ENCODE peak calls at places on chromosomes 5 and 9, in six cellular contexts. K is H9, N is neuronal stem cell, Q is trophoblast cell, I is H1, D is mesenchymal stem cell. A is an unnamed sample.

GRCh38 chr9:16689352-16689938 is 181.0 kb downstream of the BNC2 start:
- DNase-seq in K (no peak), N (no peak), Q (no peak), I (no peak), D (peak), A (peak)

GRCh38 chr9:3027260-3027659 is 183.4 kb upstream of the PUM3 start:
- DNase-seq in K (no peak), N (no peak), Q (no peak), I (no peak), D (no peak), A (no peak)

GRCh38 chr5:165574140-165574539 is 2068.7 kb downstream of the MAT2B start:
- DNase-seq in K (no peak), N (no peak), Q (no peak), I (no peak), D (peak), A (no peak)

GRCh38 chr9:3528466-3528865 is 2.7 kb upstream of the RFX3 start:
- DNase-seq in K (no peak), N (no peak), Q (no peak), I (no peak), D (no peak), A (no peak)

GRCh38 chr9:110777201-110777842 is 108.7 kb downstream of the MUSK start:
- DNase-seq in K (no peak), N (peak), Q (no peak), I (no peak), D (peak), A (peak)

GRCh38 chr9:69314547-69314946 is 10.5 kb upstream of the ENTREP1 start:
- DNase-seq in K (no peak), N (no peak), Q (peak), I (no peak), D (peak), A (no peak)

GRCh38 chr5:64199425-64199824 is 33.8 kb downstream of the RNF180 start:
- DNase-seq in K (no peak), N (no peak), Q (no peak), I (no peak), D (no peak), A (no peak)

GRCh38 chr9:5352637-5353248 is 13.1 kb upstream of the RLN1 start:
- DNase-seq in K (no peak), N (no peak), Q (no peak), I (no peak), D (no peak), A (no peak)

GRCh38 chr9:126204708-126205225 is 121.9 kb upstream of the MVB12B start:
- DNase-seq in K (no peak), N (no peak), Q (no peak), I (no peak), D (no peak), A (no peak)

GRCh38 chr5:126503602-126504104 is 80.4 kb downstream of the GRAMD2B start:
- DNase-seq in K (no peak), N (no peak), Q (no peak), I (no peak), D (peak), A (peak)

GRCh38 chr5:103849934-103850333 is 287.3 kb upstream of the NUDT12 start:
- DNase-seq in K (no peak), N (no peak), Q (peak), I (no peak), D (peak), A (peak)

GRCh38 chr9:134570151-134570621 is 71.4 kb upstream of the COL5A1 start:
- DNase-seq in K (no peak), N (no peak), Q (no peak), I (no peak), D (no peak), A (no peak)

GRCh38 chr9:27331393-27331792 is 34.4 kb upstream of the EQTN start:
- DNase-seq in K (no peak), N (no peak), Q (no peak), I (no peak), D (no peak), A (no peak)

GRCh38 chr9:113299800-113300292 is 3.3 kb downstream of the RNF183 start:
- DNase-seq in K (no peak), N (no peak), Q (no peak), I (no peak), D (no peak), A (no peak)

GRCh38 chr9:26292943-26293342 is 599.7 kb downstream of the CAAP1 start:
- DNase-seq in K (no peak), N (no peak), Q (no peak), I (no peak), D (peak), A (peak)

GRCh38 chr9:17528859-17529258 is 50.0 kb upstream of the SH3GL2 start:
- DNase-seq in K (no peak), N (no peak), Q (no peak), I (no peak), D (peak), A (peak)

GRCh38 chr5:134132372-134133212 is 18.1 kb downstream of the TCF7 start:
- DNase-seq in K (peak), N (no peak), Q (no peak), I (no peak), D (no peak), A (no peak)

GRCh38 chr5:52727568-52727967 is 60.1 kb upstream of the ITGA1 start:
- DNase-seq in K (no peak), N (no peak), Q (peak), I (no peak), D (peak), A (peak)

GRCh38 chr5:3313569-3313968 is 282.1 kb upstream of the IRX1 start:
- DNase-seq in K (no peak), N (no peak), Q (no peak), I (no peak), D (no peak), A (no peak)

GRCh38 chr5:135246605-135246922 is 152.5 kb downstream of the MACROH2A1 start:
- DNase-seq in K (no peak), N (no peak), Q (no peak), I (no peak), D (no peak), A (no peak)

GRCh38 chr9:128920381-128921058 is at the start of gene PHYHD1:
- DNase-seq in K (no peak), N (no peak), Q (no peak), I (no peak), D (peak), A (peak)

GRCh38 chr5:38650540-38651275 is 94.3 kb upstream of the LIFR start:
- DNase-seq in K (peak), N (no peak), Q (peak), I (no peak), D (peak), A (peak)

GRCh38 chr9:3906437-3907213 is 380.8 kb upstream of the RFX3 start:
- DNase-seq in K (no peak), N (no peak), Q (peak), I (no peak), D (peak), A (peak)

GRCh38 chr9:133372144-133372543 is 3.7 kb downstream of the SURF4 start:
- DNase-seq in K (no peak), N (no peak), Q (no peak), I (no peak), D (no peak), A (no peak)

GRCh38 chr9:88773627-88774244 is 217.5 kb upstream of the S1PR3 start:
- DNase-seq in K (no peak), N (no peak), Q (no peak), I (no peak), D (peak), A (peak)

GRCh38 chr5:41068169-41068568 is 3.0 kb downstream of the MROH2B start:
- DNase-seq in K (no peak), N (no peak), Q (no peak), I (no peak), D (no peak), A (no peak)

GRCh38 chr9:131273791-131274673 is 2.3 kb downstream of the FAM78A start:
- DNase-seq in K (no peak), N (no peak), Q (no peak), I (no peak), D (no peak), A (no peak)

GRCh38 chr5:149941795-149942194 is 2.8 kb downstream of the PDE6A start:
- DNase-seq in K (no peak), N (no peak), Q (no peak), I (no peak), D (no peak), A (no peak)

GRCh38 chr5:149946118-149946517 is 1.5 kb upstream of the PDE6A start:
- DNase-seq in K (no peak), N (no peak), Q (no peak), I (no peak), D (no peak), A (no peak)

GRCh38 chr5:149942199-149942598 is 2.4 kb downstream of the PDE6A start:
- DNase-seq in K (no peak), N (no peak), Q (no peak), I (no peak), D (no peak), A (no peak)

GRCh38 chr5:149940941-149941644 is 3.5 kb downstream of the PDE6A start:
- DNase-seq in K (no peak), N (no peak), Q (peak), I (no peak), D (no peak), A (no peak)

DNA sequence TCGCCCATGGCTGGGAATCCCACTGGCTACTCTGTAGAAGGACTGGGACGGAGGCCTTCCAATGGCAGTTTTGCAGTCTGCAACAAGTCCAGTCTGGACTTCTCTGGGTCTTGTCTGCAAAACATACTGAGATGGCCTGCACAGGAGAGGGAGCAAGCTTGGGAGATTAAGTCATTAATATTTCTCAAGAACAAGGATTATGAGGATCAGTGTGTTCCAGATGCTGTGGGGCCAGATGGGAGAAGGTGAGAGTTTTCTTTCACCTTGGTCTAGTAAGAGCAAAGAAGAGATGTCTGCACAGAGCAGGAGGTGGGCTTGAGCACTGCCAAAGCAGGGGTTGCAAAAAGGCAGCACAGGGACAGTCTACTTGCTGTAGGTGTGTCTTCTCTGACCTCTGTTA is at the start of gene PDE6A:
- DNase-seq in K (no peak), N (no peak), Q (no peak), I (no peak), D (no peak), A (no peak)
- H3K14ac ChIP-seq in K (no peak), N (no peak), Q (no peak), I (no peak), D (peak), A (no peak)

DNA sequence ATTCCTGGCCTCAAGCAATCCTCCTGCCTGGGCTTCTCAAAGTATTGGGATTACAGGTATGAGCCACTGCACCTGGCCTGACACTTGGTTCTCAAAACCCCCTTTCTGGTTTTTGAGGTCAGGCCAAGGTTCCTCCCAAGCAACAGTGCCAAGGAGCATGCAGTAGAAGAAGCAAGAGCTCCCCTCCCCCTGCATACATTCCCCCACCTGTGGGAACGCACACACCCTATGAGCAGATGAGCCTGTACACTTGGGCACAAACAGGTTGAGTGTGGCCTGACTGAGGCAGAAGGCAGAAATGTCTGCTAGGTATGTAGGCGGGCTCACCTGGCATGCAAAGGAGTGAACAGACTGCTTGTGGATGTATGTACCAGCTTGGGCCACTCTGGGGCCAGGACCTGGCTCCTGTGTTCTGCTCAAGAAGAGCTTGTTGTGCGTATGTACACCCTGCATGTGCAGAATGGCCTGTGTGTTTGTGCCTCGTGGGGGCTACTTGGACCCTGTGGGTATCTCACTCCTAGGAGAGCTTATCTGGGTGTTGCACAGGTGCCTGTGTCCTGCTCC is 1.7 kb downstream of the GPRIN1 start:
- DNase-seq in K (no peak), N (no peak), Q (peak), I (no peak), D (no peak), A (no peak)
- H3K14ac ChIP-seq in K (no peak), N (no peak), Q (no peak), I (no peak), D (no peak), A (no peak)

GRCh38 chr9:97526895-97527575 is 25.6 kb downstream of the TMOD1 start:
- DNase-seq in K (no peak), N (no peak), Q (no peak), I (no peak), D (no peak), A (no peak)

GRCh38 chr9:97531750-97532383 is 30.4 kb downstream of the TMOD1 start:
- DNase-seq in K (no peak), N (no peak), Q (no peak), I (no peak), D (peak), A (peak)

GRCh38 chr9:97529363-97530076 is 28.1 kb downstream of the TMOD1 start:
- DNase-seq in K (no peak), N (no peak), Q (no peak), I (no peak), D (peak), A (peak)

GRCh38 chr9:97527626-97528528 is 26.4 kb downstream of the TMOD1 start:
- DNase-seq in K (peak), N (peak), Q (no peak), I (no peak), D (no peak), A (no peak)

GRCh38 chr9:97528529-97529230 is 27.2 kb downstream of the TMOD1 start:
- DNase-seq in K (peak), N (no peak), Q (no peak), I (peak), D (no peak), A (no peak)
- H3K14ac ChIP-seq in K (no peak), N (no peak), Q (no peak), I (no peak), D (no peak), A (no peak)

DNA sequence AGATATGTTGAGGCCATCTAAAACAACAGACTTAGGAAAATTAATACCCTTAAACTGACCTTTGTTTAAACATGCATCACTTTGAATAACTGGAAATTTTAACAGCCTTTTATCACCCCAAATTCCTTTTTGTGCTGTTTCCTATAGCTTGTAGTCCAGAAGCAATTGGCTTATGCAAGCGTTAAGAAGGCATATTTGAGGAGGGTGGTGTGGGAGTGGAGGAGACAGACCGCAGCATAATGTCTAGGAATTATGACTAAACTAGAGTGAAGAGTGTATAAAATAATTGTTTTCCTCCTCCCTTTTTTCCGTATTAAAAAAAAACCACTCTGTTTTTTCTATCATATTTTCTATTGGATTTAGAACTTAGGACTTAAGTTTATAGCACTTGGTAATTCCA is 51.8 kb upstream of the MPDZ start:
- DNase-seq in K (no peak), N (no peak), Q (no peak), I (no peak), D (no peak), A (no peak)
- H3K14ac ChIP-seq in K (no peak), N (no peak), Q (no peak), I (no peak), D (no peak), A (no peak)

DNA sequence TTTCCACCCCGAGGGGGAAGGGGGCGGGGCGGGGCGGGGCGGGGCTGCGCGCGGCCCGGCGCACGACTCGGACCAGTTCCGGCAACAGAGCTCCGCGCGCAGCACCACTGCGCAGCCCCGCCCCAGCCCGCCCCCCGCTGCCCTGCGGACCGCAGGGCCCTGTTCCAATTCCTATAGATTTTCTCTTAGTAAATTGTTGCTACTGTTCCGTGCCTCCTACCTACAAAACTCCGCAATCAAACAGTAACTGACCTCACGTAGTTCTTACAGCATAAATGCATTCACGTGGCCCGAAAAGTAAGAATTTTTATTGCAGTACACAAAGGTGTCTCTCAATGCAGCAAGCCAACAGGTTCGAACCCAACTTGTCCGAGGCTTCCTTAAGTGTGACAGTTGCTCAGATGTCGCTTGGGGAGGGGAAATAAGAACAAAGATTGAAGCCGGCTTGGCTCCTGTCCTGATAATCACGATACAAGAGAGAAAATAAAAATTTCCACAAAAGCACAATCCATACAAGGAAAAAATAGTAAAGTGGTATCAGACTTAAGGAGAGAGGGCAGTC is 1.2 kb upstream of the RNF38 start:
- DNase-seq in K (peak), N (no peak), Q (peak), I (peak), D (peak), A (peak)
- H3K14ac ChIP-seq in K (peak), N (no peak), Q (peak), I (no peak), D (no peak), A (peak)

DNA sequence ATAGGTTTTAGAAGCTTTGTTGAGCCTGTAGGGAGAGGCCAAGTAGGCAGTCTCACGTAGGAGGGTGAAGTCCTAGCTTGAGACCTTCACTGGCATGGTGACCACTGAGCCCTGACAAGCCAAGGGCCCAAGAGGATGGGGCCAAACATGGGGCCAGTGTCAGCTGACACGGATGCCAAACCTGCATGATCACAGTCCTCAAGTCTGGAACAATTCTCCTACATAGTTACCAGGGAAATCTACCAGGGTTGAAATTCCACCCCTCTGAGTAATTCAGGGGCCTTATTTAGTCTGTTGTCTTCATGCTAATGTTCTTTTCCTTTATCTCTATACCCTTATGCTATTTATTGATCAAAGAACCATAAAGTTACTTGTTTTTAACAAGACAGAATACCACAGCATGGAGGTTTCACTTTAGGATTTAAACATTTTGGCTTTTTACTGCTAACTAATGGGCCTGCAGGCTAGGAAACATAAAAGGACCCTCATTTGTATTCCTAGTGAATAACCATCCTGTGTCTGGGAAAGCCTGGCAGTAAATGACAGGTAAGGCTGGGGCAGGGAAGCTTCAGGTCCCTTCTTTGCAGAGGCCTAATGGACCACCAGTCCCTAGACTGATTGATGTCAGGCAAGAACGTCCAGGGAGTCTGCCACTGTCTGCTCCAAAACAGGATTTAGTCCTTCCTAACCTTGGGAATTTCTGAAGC is 140.8 kb downstream of the FGF1 start:
- DNase-seq in K (no peak), N (no peak), Q (peak), I (no peak), D (peak), A (peak)
- H3K14ac ChIP-seq in K (no peak), N (no peak), Q (no peak), I (no peak), D (no peak), A (peak)

DNA sequence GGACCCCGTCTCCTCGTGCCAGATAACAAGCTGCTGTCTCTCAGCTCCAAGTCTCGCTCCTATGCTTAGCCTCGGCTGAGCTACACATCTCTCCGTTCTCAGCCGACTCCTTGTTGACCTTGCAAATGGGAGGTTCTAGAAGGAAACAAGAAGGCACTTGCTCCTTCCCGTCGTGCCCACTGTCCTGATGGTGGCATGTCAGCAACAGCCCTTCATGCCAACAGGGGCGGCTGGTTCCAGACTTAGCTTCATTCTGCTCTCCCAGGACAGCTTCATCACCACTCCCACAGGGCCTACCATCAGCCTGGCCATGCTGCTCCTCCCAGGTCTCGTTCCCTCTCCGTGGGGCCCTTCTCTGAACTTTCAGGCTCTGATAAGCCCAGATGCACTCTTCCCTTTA is 13.0 kb upstream of the RASGEF1C start:
- DNase-seq in K (no peak), N (no peak), Q (no peak), I (no peak), D (no peak), A (no peak)
- H3K14ac ChIP-seq in K (no peak), N (no peak), Q (no peak), I (no peak), D (no peak), A (no peak)

GRCh38 chr5:74660863-74661262 is 20.3 kb upstream of the ENC1 start:
- DNase-seq in K (no peak), N (no peak), Q (no peak), I (no peak), D (no peak), A (no peak)
- H3K14ac ChIP-seq in K (no peak), N (no peak), Q (no peak), I (no peak), D (no peak), A (no peak)

GRCh38 chr9:106846847-106847246 is 16.1 kb upstream of the ZNF462 start:
- DNase-seq in K (no peak), N (no peak), Q (peak), I (no peak), D (no peak), A (peak)

GRCh38 chr9:106846307-106846706 is 16.7 kb upstream of the ZNF462 start:
- DNase-seq in K (no peak), N (no peak), Q (no peak), I (no peak), D (no peak), A (no peak)

DNA sequence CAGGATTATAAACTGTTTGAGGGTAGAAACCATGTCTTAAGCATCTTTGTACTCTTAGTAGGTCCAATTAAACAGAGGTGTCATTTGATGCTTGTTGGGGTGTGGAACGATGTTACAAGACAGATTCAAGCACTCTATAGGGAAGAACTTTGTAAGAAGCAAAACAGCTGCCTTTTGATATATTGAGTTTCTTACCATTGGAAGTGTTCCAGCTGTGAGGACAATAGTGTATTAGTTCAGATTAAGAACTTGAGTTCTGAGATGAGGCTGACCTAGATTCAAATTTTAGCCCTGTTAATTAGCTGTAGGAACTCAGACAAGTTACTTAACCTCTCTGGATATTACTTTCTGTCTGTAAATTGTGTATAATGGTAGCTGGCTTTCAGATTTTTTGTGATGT is 19.6 kb upstream of the ZNF462 start:
- DNase-seq in K (no peak), N (no peak), Q (no peak), I (no peak), D (no peak), A (no peak)
- H3K14ac ChIP-seq in K (no peak), N (no peak), Q (no peak), I (no peak), D (no peak), A (no peak)